ENCODE peak calls at places on chromosomes 13 and 19, in four cellular contexts. One of them, this sample, is unnamed.

GRCh38 chr13:21541271-21541670 is 62.7 kb downstream of the MICU2 start:
- DNase-seq in GM23338: no peak
- DNase-seq in GM12892: no peak
- DNase-seq in transverse colon: no peak
- DNase-seq in this sample: no peak

GRCh38 chr13:60066206-60066605 is 97.5 kb downstream of the DIAPH3 start:
- DNase-seq in transverse colon: no peak
- DNase-seq in GM12892: no peak
- DNase-seq in GM23338: no peak
- DNase-seq in this sample: no peak

GRCh38 chr19:54462072-54462712 is 1.4 kb downstream of the LENG9 start:
- DNase-seq in transverse colon: peak; percentile 37
- DNase-seq in GM12892: no peak
- DNase-seq in GM23338: no peak
- DNase-seq in this sample: peak; percentile 78

GRCh38 chr19:50046649-50047503 is 21.1 kb downstream of the ZNF473 start:
- DNase-seq in transverse colon: peak; percentile 50
- DNase-seq in GM12892: no peak
- DNase-seq in GM23338: peak; percentile 87
- DNase-seq in this sample: peak; percentile 73

GRCh38 chr13:33763021-33763420 is 54.9 kb upstream of the RFC3 start:
- DNase-seq in transverse colon: no peak
- DNase-seq in GM12892: no peak
- DNase-seq in GM23338: no peak
- DNase-seq in this sample: no peak

GRCh38 chr19:14689598-14690503 is at the start of gene ZNF333:
- DNase-seq in GM12892: peak; percentile 82
- DNase-seq in GM23338: peak; percentile 98
- DNase-seq in transverse colon: peak; percentile 99
- DNase-seq in this sample: peak; percentile 98

GRCh38 chr13:52414963-52415362 is 9.0 kb upstream of the THSD1 start:
- DNase-seq in transverse colon: no peak
- DNase-seq in GM12892: no peak
- DNase-seq in GM23338: no peak
- DNase-seq in this sample: no peak

GRCh38 chr13:113942591-113943103 is 31.2 kb downstream of the C13orf46 start:
- DNase-seq in GM12892: no peak
- DNase-seq in GM23338: no peak
- DNase-seq in transverse colon: no peak
- DNase-seq in this sample: peak; percentile 52

GRCh38 chr19:53546766-53547541 is 9.0 kb downstream of the ZNF331 start:
- DNase-seq in GM23338: no peak
- DNase-seq in transverse colon: no peak
- DNase-seq in GM12892: no peak
- DNase-seq in this sample: no peak

GRCh38 chr13:76764429-76764828 is 121.8 kb downstream of the KCTD12 start:
- DNase-seq in transverse colon: peak; percentile 16
- DNase-seq in GM23338: no peak
- DNase-seq in GM12892: no peak
- DNase-seq in this sample: peak; percentile 79

GRCh38 chr19:10767726-10768125 is 49.8 kb downstream of the DNM2 start:
- DNase-seq in GM12892: no peak
- DNase-seq in GM23338: no peak
- DNase-seq in transverse colon: no peak
- DNase-seq in this sample: no peak

GRCh38 chr19:10768936-10769335 is 51.1 kb downstream of the DNM2 start:
- DNase-seq in GM23338: no peak
- DNase-seq in GM12892: no peak
- DNase-seq in transverse colon: no peak
- DNase-seq in this sample: no peak

GRCh38 chr19:10768369-10768768 is 50.5 kb downstream of the DNM2 start:
- DNase-seq in GM23338: no peak
- DNase-seq in GM12892: no peak
- DNase-seq in transverse colon: no peak
- DNase-seq in this sample: no peak

GRCh38 chr19:10766049-10766623 is 48.3 kb downstream of the DNM2 start:
- DNase-seq in GM23338: no peak
- DNase-seq in transverse colon: no peak
- DNase-seq in GM12892: no peak
- DNase-seq in this sample: no peak

DNA sequence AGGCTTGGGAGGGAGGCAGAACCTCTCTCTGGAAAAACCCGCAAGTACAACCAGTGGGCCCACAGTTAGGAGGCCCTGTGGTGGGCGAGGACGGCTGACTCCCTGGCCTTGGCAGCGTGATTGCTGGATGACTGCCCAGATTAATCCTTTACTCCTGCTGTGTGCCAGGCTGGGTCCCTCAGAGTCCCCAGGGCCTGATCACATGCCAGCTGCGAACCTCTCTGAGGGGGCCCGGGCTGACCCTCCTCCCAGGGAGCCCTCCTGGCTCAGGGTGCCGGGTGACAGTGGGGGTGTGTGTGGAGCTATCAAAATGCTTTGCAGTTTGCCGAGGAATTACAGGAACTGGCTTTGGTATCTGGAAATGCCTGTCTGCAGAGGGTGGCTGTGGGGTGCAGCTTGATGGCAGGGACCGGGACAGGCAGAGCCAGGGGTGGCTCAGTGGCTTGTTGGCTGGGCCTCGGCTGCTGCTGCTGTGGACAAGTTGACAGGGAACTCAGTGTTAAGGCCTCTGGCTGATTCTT is 48.9 kb downstream of the DNM2 start:
- DNase-seq in GM23338: no peak
- DNase-seq in transverse colon: no peak
- DNase-seq in GM12892: no peak
- DNase-seq in this sample: no peak
- TF ChIP-seq POLR2AphosphoS5 in GM23338: no peak
- TF ChIP-seq POLR2AphosphoS5 in transverse colon: no peak
- TF ChIP-seq POLR2AphosphoS5 in GM12892: no peak
- TF ChIP-seq POLR2AphosphoS5 in this sample: no peak

DNA sequence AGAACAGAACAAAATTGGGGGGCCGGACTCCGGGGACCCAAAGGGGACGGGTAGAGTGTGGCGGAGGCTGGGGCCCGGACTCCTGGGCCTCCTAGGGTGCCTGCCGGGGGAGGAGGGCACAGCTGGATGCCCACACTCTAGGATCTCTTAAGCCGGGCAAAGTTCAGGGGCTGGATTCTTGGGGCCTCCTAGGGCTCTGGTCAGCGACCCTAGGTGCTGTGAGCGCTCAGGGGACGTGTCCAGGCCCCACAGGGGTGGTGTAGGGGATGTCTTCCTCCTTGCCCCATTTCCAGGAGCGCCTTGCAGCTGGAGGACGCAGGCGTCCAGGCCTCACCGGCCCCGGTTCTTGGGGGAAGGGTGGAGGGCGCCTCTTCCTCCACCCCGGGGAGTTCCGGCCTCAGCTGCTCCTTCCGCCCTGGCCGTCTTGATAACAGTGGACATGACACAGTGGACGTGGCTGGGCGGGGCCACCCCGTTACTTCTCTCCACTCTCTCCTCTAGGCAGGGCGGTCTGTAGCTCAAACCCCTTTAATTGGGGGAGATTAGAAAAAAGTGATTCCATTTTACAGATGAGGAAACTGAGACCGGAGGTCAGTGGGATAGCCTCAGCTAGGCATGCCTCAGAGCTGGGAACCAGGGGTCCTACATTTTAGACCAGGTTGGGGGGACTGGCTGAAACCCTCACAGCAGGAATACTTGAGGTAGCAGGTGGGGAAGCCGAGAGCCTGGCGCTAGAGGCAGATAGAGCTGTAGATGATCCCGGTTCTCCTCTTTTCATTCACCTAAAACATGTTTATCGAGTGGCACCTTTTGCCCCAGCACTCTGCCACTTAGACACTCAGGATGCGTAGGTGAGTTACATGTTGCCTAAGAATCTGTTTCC is 705 bp downstream of the STXBP2 start:
- DNase-seq in transverse colon: peak; percentile 59
- DNase-seq in GM23338: no peak
- DNase-seq in GM12892: no peak
- DNase-seq in this sample: no peak
- TF ChIP-seq POLR2AphosphoS5 in transverse colon: no peak
- TF ChIP-seq POLR2AphosphoS5 in GM23338: no peak
- TF ChIP-seq POLR2AphosphoS5 in GM12892: no peak
- TF ChIP-seq POLR2AphosphoS5 in this sample: no peak

DNA sequence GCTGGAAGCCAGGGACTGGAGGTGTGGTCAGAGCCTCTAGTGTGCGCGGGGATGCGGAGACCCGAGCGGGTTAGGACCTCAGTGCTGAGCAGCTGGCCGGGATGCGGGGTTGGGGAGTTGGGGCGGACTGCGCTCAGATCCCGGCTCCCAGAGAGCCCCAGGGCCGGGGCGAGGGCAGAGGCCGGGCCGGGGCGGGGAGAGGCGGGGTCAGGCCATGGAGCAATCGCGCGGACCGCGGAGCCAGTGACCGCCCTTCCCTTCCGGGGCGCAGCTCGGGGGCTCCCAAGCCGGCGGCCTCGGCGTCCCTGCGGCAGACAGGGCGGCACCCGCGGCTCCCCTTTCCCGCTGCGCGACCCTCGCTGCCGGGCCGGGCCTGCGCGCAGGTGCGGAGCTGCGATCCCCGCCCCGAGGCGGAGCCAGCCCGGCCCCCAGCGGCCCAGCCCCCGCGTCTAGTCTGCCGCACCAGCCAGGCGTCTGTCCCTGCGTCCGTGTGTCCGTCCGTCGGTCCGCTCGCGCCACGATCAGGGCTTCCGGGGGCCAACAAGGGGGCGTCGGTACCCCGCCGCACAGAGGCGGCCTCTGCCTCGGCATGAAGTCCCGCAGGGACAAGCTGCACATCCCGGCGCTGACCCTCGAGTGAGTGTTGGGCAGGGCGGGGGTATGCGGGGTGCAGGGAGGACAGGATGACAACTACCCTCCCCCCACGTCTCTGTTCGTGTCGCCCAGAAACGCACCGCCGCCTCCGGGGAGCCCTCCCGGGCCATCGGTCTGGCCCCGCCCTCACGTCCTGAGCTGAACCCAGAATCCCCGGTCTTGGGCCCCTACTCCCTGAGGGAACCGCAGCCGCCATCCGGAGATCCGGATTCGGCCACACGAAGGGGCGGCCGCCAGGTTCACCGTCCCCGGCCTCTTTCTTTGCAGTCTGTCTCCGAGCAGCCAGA is 12.4 kb downstream of the MAST3 start:
- DNase-seq in GM23338: peak; percentile 75
- DNase-seq in GM12892: peak; percentile 74
- DNase-seq in transverse colon: peak; percentile 77
- DNase-seq in this sample: no peak
- TF ChIP-seq POLR2AphosphoS5 in GM23338: peak; percentile 55
- TF ChIP-seq POLR2AphosphoS5 in GM12892: no peak
- TF ChIP-seq POLR2AphosphoS5 in transverse colon: no peak
- TF ChIP-seq POLR2AphosphoS5 in this sample: no peak

GRCh38 chr19:48237057-48237456 is 18.7 kb downstream of the CARD8 start:
- DNase-seq in transverse colon: no peak
- DNase-seq in GM23338: no peak
- DNase-seq in GM12892: no peak
- DNase-seq in this sample: no peak
- TF ChIP-seq POLR2AphosphoS5 in transverse colon: no peak
- TF ChIP-seq POLR2AphosphoS5 in GM23338: no peak
- TF ChIP-seq POLR2AphosphoS5 in GM12892: no peak
- TF ChIP-seq POLR2AphosphoS5 in this sample: no peak

DNA sequence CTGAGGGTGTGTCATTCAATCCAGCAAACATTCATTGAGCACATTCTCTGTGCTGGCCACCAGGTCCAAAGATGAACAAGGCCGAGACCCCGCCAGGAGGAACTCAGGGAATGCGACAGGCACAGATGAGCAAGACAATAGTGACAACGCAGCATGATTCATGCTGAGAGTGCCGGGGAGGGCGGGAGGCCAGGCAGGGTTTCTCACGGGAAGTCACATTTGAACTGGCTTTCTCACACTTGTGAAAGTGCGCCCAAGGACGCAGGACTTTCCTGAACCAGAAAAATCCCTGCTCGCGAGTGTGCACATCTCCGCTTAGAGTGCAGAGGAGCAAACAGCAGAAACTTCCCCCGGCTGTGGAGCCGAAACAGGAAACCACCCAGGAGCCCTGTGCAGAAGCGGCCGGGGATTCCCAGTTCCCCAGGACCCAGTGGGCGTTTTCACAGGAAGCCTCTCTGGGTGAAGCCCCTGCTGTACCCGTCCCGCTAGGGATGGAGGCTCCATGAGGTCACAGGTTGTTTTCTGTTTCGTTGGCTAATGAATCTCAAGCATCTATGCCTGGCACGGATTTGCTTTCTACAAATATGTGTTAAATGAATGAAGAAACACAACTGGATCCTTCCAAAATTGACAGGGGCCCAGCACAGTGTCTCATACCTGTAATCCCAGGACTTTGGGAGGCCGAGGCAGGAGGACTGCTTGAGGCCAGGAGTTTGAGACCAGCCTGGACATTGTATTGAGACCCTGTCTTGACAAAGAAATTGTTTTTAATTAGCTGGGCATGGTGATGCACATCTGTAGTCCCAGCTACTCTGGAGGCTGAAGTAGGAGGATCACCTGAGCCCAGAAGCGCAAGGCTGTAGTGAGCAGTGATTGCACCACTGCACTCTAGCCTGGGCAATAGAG is 68.4 kb upstream of the TM9SF2 start:
- DNase-seq in transverse colon: peak; percentile 62
- DNase-seq in GM12892: peak; percentile 62
- DNase-seq in GM23338: peak; percentile 77
- DNase-seq in this sample: peak; percentile 85
- TF ChIP-seq POLR2AphosphoS5 in transverse colon: no peak
- TF ChIP-seq POLR2AphosphoS5 in GM12892: peak; percentile 6
- TF ChIP-seq POLR2AphosphoS5 in GM23338: no peak
- TF ChIP-seq POLR2AphosphoS5 in this sample: no peak

This sample was measured in suprapubic skin.